ENCODE peak calls at places on chromosomes 1 and 21, in seven cellular contexts. Z is kidney, F is IMR-90, X is brain microvascular endothelial cell, S is spleen, L is PC-9, A is cardiac muscle cell. V is an unnamed sample.

GRCh38 chr21:31326478-31327247 is 17.4 kb downstream of the TIAM1 start:
- DNase-seq in Z (no peak), F (no peak), X (no peak), S (no peak), L (no peak), A (peak; percentile 57), V (no peak)

GRCh38 chr1:183148599-183148998 is 37.5 kb upstream of the LAMC2 start:
- DNase-seq in Z (no peak), F (peak; percentile 64), X (peak; percentile 70), S (no peak), L (no peak), A (peak; percentile 50), V (peak; percentile 21)

GRCh38 chr1:175171214-175171913 is 21.2 kb downstream of the KIAA0040 start:
- DNase-seq in Z (no peak), F (no peak), X (no peak), S (no peak), L (no peak), A (no peak), V (no peak)

GRCh38 chr1:55579332-55579996 is 364.3 kb upstream of the USP24 start:
- DNase-seq in Z (no peak), F (no peak), X (no peak), S (no peak), L (no peak), A (no peak), V (no peak)

GRCh38 chr1:2472561-2473166 is 3.4 kb upstream of the PLCH2 start:
- DNase-seq in Z (no peak), F (no peak), X (no peak), S (no peak), L (no peak), A (no peak), V (no peak)

GRCh38 chr21:15433091-15433490 is 296.7 kb upstream of the USP25 start:
- DNase-seq in Z (no peak), F (no peak), X (no peak), S (no peak), L (no peak), A (no peak), V (no peak)

GRCh38 chr1:154729031-154729442 is 121.1 kb upstream of the ADAR start:
- DNase-seq in Z (no peak), F (peak; percentile 61), X (peak; percentile 74), S (no peak), L (no peak), A (peak; percentile 72), V (no peak)

GRCh38 chr1:9612162-9612845 is 23.6 kb downstream of the TMEM201 start:
- DNase-seq in Z (no peak), F (no peak), X (no peak), S (no peak), L (no peak), A (no peak), V (no peak)

GRCh38 chr1:60458111-60458510 is 384.5 kb upstream of the C1orf87 start:
- DNase-seq in Z (no peak), F (no peak), X (no peak), S (no peak), L (no peak), A (no peak), V (no peak)

GRCh38 chr21:42058631-42059111 is 12.4 kb upstream of the UMODL1 start:
- DNase-seq in Z (peak; percentile 52), F (no peak), X (no peak), S (no peak), L (no peak), A (no peak), V (no peak)

GRCh38 chr21:42056996-42057689 is 14.0 kb upstream of the UMODL1 start:
- DNase-seq in Z (peak; percentile 66), F (peak; percentile 93), X (peak; percentile 53), S (peak; percentile 68), L (peak; percentile 62), A (peak; percentile 70), V (peak; percentile 48)

GRCh38 chr21:42057861-42058437 is 13.2 kb upstream of the UMODL1 start:
- DNase-seq in Z (peak; percentile 31), F (no peak), X (no peak), S (peak; percentile 57), L (no peak), A (no peak), V (no peak)

GRCh38 chr21:42055425-42055824 is 15.7 kb upstream of the UMODL1 start:
- DNase-seq in Z (peak; percentile 24), F (no peak), X (no peak), S (no peak), L (no peak), A (no peak), V (no peak)

DNA sequence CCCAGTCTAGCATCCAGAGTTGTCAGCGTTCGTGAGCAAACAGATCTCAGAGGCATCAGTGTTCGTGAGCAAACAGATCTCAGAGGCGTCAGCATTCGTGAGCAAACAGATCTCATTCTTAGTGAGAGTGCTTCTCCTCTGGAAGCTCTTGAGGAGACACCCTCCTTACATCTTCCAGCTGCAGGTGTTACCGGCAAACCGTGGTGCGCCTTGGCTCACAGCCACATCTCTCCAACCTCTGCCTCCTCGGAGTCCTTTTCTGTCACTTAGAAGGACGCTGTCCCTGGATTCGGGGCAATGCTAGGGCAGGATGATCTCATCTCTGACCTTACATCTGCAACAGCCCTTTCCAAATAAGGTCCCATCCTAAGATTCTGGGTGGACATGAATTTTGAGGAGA is 14.6 kb upstream of the UMODL1 start:
- DNase-seq in Z (peak; percentile 49), F (peak; percentile 18), X (no peak), S (peak; percentile 53), L (peak; percentile 26), A (no peak), V (no peak)
- H3K27ac ChIP-seq in Z (no peak overlapping the region), F (peak overlapping the region; percentile 90), X (peak overlapping the region; percentile 37), S (no peak overlapping the region), L (no peak overlapping the region), A (no peak overlapping the region), V (no peak overlapping the region)

GRCh38 chr1:33339413-33339812 is 18.5 kb upstream of the A3GALT2 start:
- DNase-seq in Z (no peak), F (no peak), X (no peak), S (no peak), L (no peak), A (peak; percentile 52), V (no peak)
- TF ChIP-seq CTCF in Z (no peak), F (no peak), X (peak; percentile 53), S (no peak), L (no peak), A (peak; percentile 38), V (no peak)

GRCh38 chr1:212055333-212055732 is 19.8 kb downstream of the DTL start:
- DNase-seq in Z (peak; percentile 32), F (no peak), X (no peak), S (no peak), L (no peak), A (no peak), V (no peak)

GRCh38 chr1:212062832-212063438 is 27.4 kb downstream of the DTL start:
- DNase-seq in Z (no peak), F (peak; percentile 57), X (no peak), S (no peak), L (no peak), A (peak; percentile 62), V (peak; percentile 43)

DNA sequence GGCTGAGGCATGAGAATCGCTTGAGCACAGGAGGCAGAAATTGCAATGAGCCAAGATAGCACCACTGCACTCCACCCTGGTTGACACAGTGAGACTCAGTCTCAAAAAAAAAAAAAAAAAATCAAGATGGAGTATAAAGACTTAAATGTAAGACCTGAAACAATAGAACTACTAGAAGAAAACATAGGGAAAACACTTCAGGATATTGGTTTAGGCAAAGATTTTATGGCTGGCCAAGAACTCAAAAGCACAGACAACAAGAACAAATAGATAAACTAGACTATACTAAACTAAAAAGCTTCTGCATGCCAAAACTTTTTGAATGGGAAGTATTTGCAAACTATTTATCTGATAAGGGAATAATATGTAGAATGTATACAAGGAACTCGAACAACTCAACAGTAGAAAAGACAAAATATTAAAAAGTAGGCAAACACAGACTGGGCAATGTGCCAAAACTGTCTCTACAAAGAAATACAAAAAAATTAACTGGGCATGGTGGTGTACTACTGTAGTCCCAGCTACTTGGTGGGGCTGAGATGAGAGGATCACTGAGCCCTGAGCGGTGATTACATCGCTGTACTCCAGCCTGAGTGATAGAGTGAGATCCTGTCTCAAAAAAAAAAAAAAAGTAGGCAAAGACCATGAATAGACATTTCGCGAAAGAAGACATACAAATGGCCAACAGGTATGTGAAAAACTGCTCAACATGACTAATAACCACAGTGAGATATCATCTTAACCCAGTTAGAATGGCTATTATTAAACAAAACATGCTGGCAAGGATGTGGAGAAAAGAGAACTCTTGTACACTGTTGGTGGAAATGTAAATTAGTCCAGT is 25.3 kb downstream of the DTL start:
- DNase-seq in Z (no peak), F (no peak), X (no peak), S (no peak), L (no peak), A (no peak), V (no peak)
- H3K27ac ChIP-seq in Z (no peak overlapping the region), F (no peak overlapping the region), X (no peak overlapping the region), S (no peak overlapping the region), L (no peak overlapping the region), A (no peak overlapping the region), V (no peak overlapping the region)

GRCh38 chr1:92953491-92953890 is 7.8 kb downstream of the DIPK1A start:
- DNase-seq in Z (no peak), F (no peak), X (no peak), S (no peak), L (no peak), A (no peak), V (no peak)

GRCh38 chr1:92948071-92948470 is 13.2 kb downstream of the DIPK1A start:
- DNase-seq in Z (no peak), F (no peak), X (no peak), S (no peak), L (no peak), A (no peak), V (no peak)

GRCh38 chr1:92949937-92950817 is 11.1 kb downstream of the DIPK1A start:
- DNase-seq in Z (no peak), F (peak; percentile 65), X (peak; percentile 76), S (no peak), L (peak; percentile 23), A (peak; percentile 77), V (peak; percentile 59)

GRCh38 chr1:92952714-92953113 is 8.5 kb downstream of the DIPK1A start:
- DNase-seq in Z (no peak), F (no peak), X (no peak), S (no peak), L (no peak), A (no peak), V (no peak)

GRCh38 chr1:92951141-92951582 is 10.1 kb downstream of the DIPK1A start:
- DNase-seq in Z (no peak), F (peak; percentile 71), X (peak; percentile 57), S (no peak), L (peak; percentile 22), A (peak; percentile 67), V (no peak)
- TF ChIP-seq CTCF in Z (no peak), F (no peak), X (no peak), S (no peak), L (no peak), A (no peak), V (no peak)

DNA sequence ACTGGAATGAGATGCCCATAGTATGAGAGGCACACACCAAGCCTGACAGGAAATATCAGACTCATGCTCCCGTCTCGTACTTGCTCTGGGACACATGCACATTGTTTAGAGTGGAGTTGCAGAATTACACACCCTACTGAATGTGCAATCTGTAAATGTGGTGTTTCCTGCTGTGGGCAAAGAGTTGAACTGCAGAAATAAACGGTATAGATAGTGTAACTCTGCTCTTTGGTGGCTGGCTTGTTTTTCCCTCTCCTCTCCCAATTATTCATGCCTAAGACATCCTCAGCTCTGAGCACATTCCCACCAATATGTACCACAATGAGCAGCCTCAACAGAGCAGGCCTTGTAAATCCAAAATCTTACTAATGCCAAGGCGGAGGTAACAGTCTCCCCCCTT is 90.1 kb upstream of the DIRAS3 start:
- DNase-seq in Z (no peak), F (peak; percentile 69), X (peak; percentile 45), S (no peak), L (no peak), A (peak; percentile 54), V (no peak)
- H3K27ac ChIP-seq in Z (no peak overlapping the region), F (no peak overlapping the region), X (peak overlapping the region; percentile 63), S (no peak overlapping the region), L (no peak overlapping the region), A (peak overlapping the region; percentile 98), V (no peak overlapping the region)

GRCh38 chr1:229508823-229509337 is 739 bp upstream of the NUP133 start:
- DNase-seq in Z (no peak), F (no peak), X (no peak), S (no peak), L (peak; percentile 1), A (no peak), V (no peak)
- TF ChIP-seq CTCF in Z (no peak), F (no peak), X (no peak), S (no peak), L (no peak), A (no peak), V (no peak)